ENCODE peak calls at places on chromosomes 2 and 18, in eight cellular contexts. A is left ventricle myocardium inferior, S is A549, R is kidney, I is tibial artery, C is SK-N-SH, D is astrocyte, B is transverse colon. P is an unnamed sample. For H3K4me1, the result is how much of the 10 kb centered on the place peaks cover.

GRCh38 chr2:191899442-191899841 is 52.6 kb upstream of the CAVIN2 start:
- DNase-seq in A (no peak), S (no peak), R (no peak), I (no peak), C (no peak), D (peak), B (no peak), P (peak)

GRCh38 chr2:39659765-39660611 is 5.7 kb upstream of the TMEM178A start:
- DNase-seq in A (no peak), S (no peak), R (no peak), I (no peak), C (no peak), D (no peak), B (no peak), P (no peak)

GRCh38 chr18:36672437-36673344 is 156.1 kb downstream of the TPGS2 start:
- DNase-seq in A (no peak), S (no peak), R (no peak), I (no peak), C (no peak), D (peak), B (peak), P (peak)

GRCh38 chr2:222239091-222239490 is 59.7 kb downstream of the PAX3 start:
- DNase-seq in A (no peak), S (no peak), R (no peak), I (no peak), C (no peak), D (no peak), B (no peak), P (no peak)

GRCh38 chr2:53182609-53183008 is 585.0 kb upstream of the CHAC2 start:
- DNase-seq in A (no peak), S (no peak), R (no peak), I (no peak), C (no peak), D (no peak), B (no peak), P (no peak)

GRCh38 chr2:61218076-61218816 is 56.3 kb downstream of the C2orf74 start:
- DNase-seq in A (no peak), S (no peak), R (no peak), I (no peak), C (no peak), D (no peak), B (no peak), P (no peak)

GRCh38 chr18:23631746-23632145 is 31.0 kb downstream of the ANKRD29 start:
- DNase-seq in A (no peak), S (no peak), R (no peak), I (no peak), C (peak), D (no peak), B (no peak), P (peak)

GRCh38 chr18:22173928-22174301 is 4.5 kb downstream of the GATA6 start:
- DNase-seq in A (no peak), S (no peak), R (no peak), I (no peak), C (no peak), D (no peak), B (no peak), P (no peak)

GRCh38 chr2:230447455-230448451 is 31.8 kb downstream of the SP100 start:
- DNase-seq in A (no peak), S (no peak), R (no peak), I (no peak), C (no peak), D (no peak), B (no peak), P (no peak)

GRCh38 chr2:183505911-183506310 is 381.7 kb downstream of the NUP35 start:
- DNase-seq in A (no peak), S (no peak), R (no peak), I (no peak), C (no peak), D (no peak), B (no peak), P (no peak)

GRCh38 chr2:232030229-232030628 is 68.7 kb downstream of the DIS3L2 start:
- DNase-seq in A (no peak), S (no peak), R (no peak), I (no peak), C (no peak), D (no peak), B (no peak), P (no peak)

GRCh38 chr2:239305771-239306170 is 95.0 kb downstream of the HDAC4 start:
- DNase-seq in A (no peak), S (no peak), R (peak), I (peak), C (no peak), D (no peak), B (peak), P (no peak)

GRCh38 chr2:6653281-6653750 is 212.4 kb downstream of the CMPK2 start:
- DNase-seq in A (no peak), S (no peak), R (no peak), I (no peak), C (no peak), D (no peak), B (no peak), P (no peak)

GRCh38 chr2:42086500-42086953 is 38.7 kb downstream of the PKDCC start:
- DNase-seq in A (no peak), S (peak), R (no peak), I (peak), C (peak), D (no peak), B (peak), P (peak)

GRCh38 chr2:53252115-53252514 is 515.5 kb upstream of the CHAC2 start:
- DNase-seq in A (no peak), S (no peak), R (no peak), I (no peak), C (no peak), D (no peak), B (no peak), P (no peak)

GRCh38 chr2:232959139-232959538 is 53.9 kb downstream of the NGEF start:
- DNase-seq in A (no peak), S (no peak), R (no peak), I (no peak), C (no peak), D (no peak), B (no peak), P (no peak)

DNA sequence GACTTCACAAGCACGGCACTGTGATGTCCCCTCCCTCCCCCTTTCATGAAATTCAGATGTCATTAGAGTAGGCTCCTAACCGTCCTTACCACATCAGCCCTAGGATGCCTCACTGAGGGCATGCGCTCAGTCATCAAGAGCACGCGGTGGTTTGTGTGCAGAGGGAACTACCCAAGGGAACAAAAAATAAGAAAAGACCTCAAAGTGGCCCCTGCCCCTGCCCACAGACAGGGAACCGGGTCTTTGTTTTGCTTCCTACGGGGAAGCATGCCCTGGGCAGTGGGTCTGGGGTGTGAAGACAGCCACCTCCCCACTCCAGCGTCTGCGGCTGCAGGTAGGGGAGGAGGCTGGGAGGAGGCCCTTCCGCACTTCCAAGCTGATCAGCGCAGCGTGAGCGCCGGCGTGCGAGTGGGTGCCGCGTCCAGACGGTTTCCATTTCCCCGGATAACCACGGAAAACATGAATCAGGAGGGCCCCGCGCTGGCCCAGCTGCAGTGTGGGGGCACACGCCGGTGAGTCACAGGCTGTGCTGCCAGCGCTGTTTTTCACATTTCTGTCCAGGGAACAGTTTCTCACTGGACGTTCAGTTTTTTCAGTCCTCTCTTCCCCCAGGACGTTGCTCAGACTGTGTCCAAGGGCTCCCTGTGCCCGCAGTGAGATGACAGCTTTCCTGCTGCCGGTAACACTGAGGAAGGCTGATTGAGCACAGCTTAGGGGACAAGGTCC is 70.6 kb downstream of the COPS8 start:
- DNase-seq in A (peak), S (no peak), R (no peak), I (peak), C (peak), D (peak), B (peak), P (peak)
- H3K4me3 ChIP-seq in A (no peak), S (no peak), R (no peak), I (peak), C (no peak), D (no peak), B (no peak), P (peak)

DNA sequence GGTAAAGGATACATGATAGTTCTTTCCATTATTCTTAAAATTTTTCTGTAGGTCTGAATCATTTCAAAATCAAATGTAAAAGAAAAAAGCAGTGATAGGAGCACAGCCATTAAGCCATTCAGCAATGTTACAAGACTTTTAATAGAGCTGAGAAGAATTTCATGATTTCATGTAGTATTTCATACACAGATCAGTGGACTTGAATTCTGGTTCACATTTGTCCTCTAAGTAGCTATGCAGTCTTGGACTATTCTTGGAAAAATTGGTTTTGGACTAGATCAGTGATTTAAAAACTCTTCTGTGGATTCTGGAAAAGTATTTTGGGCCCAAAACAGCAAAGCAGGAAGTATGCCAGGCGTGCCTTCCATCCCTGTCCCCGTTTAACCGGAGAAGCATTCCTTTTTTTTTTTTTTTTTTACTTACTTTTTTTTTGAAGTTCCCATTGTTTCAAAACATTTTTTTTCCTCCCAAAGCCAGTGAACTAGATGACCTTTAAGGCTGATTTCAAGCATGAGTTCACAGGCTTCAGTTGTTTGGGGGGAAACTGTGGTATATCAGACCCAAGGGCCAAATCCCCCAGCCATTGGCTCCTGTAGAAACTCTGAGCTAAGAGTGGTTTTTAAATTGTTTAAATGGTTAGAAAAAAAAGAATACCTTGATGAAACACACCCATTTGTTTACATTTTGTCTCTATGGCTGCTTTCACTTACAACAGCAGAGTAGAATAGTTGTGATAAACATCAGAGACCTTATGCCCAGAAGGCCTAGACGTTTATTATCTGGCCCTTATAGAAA is 17.5 kb upstream of the POLI start:
- DNase-seq in A (no peak), S (no peak), R (no peak), I (no peak), C (no peak), D (no peak), B (no peak), P (no peak)
- H3K27ac ChIP-seq in A (peak), S (no peak), R (no peak), I (peak), C (no peak), D (no peak), B (no peak), P (no peak)

GRCh38 chr2:160203422-160203821 is 3.4 kb upstream of the ITGB6 start:
- DNase-seq in A (no peak), S (no peak), R (no peak), I (no peak), C (no peak), D (no peak), B (no peak), P (no peak)
- H3K4me1 ChIP-seq in A (under half), S (under half), R (under half), I (under half), C (under half), D (under half), B (under half), P (under half)

GRCh38 chr2:68663371-68664156 is 20.2 kb downstream of the PROKR1 start:
- DNase-seq in A (no peak), S (no peak), R (no peak), I (no peak), C (no peak), D (no peak), B (no peak), P (no peak)
- H3K4me3 ChIP-seq in A (no peak), S (no peak), R (no peak), I (no peak), C (no peak), D (no peak), B (no peak), P (no peak)

GRCh38 chr2:3461781-3462492 is 57.4 kb downstream of the ADI1 start:
- DNase-seq in A (no peak), S (peak), R (no peak), I (no peak), C (peak), D (peak), B (no peak), P (peak)
- H3K27ac ChIP-seq in A (peak), S (no peak), R (peak), I (peak), C (no peak), D (no peak), B (peak), P (peak)

GRCh38 chr18:76212958-76213357 is 282.1 kb downstream of the ZNF516 start:
- DNase-seq in A (no peak), S (no peak), R (no peak), I (no peak), C (no peak), D (no peak), B (no peak), P (no peak)
- H3K4me1 ChIP-seq in A (under half), S (under half), R (under half), I (under half), C (under half), D (under half), B (under half), P (under half)

DNA sequence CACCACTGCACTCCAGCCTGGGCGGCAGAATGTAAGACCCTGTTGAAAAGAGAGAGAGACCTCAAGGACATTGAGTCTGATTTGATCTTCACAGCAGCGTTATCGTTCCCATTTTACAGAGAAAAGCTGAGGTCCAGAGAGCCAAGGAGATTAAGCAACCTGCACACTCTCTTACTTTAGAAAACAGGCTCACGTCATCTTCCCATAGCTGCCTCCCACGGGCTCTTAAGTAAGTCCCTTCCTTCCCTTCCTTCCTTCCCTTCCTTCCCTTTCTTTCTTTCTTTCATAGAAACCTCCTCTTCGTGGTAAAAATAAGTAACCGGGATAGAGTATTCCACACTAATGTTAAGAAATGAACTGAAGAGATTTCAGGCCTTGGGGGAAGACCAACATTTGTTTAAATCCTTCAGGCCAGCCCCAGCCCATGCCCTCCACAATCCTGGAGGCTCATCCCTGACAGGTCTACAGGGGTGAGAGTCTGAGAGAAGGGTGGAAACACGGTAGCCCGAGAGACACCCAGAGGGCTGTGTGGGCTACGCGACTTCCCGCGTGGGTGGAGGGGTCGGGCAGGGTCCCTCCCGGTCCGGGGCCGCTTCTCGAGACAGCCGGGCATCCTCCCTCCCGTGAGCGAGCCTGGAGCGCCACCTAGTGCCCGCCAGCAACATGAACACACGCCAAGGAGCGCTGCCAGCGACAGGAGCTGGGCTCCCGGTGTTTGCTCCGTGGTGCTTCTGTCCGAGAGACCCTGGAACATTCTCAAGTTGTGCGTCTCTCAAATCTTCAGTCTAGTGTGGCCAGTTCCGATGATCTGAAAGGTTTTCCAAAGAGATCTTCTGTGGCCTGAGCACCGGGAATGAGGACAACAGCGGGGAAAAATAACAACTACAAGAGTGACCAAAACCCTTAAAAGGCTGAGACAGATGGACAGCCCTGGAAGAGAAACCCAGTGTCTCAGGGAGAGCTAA is 160.3 kb downstream of the INO80D start:
- DNase-seq in A (peak), S (peak), R (peak), I (peak), C (peak), D (peak), B (peak), P (peak)
- H3K4me3 ChIP-seq in A (peak), S (peak), R (peak), I (no peak), C (peak), D (peak), B (no peak), P (peak)

DNA sequence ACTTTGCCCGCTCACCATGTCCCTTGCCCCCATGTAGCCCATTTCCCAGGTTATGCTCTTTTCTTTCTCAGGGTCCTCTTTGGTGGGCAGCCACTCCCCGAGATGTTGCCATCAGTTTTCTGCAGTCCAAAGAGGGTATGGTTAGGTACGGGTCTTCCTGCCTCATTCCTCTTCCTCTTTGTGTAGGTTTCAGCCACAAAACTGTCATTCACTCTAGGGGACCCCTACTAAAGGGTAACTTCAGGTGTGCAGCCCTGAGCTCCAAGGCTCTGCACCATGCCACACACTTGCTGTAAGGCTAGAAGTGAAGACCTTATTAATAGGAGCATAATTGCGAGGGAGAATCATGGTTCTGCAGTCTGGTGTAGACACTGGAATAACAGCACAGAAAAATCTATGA is 99.8 kb upstream of the ZNF397 start:
- DNase-seq in A (no peak), S (no peak), R (no peak), I (no peak), C (no peak), D (no peak), B (no peak), P (no peak)
- H3K27ac ChIP-seq in A (no peak), S (no peak), R (no peak), I (no peak), C (no peak), D (no peak), B (no peak), P (no peak)

P was measured in GM23248.